ENCODE peak calls at places on chromosomes 13 and 19, in nine cellular contexts. K, Q, N, S, A, L, O, H and I are unnamed samples.

GRCh38 chr19:49512970-49513745 is 697 bp downstream of the FCGRT start:
- DNase-seq in K (no peak), Q (no peak), N (no peak), S (no peak), A (no peak), L (no peak), O (peak; percentile 24), H (peak; percentile 66), I (no peak)

GRCh38 chr19:13173129-13173737 is 23.0 kb downstream of the IER2 start:
- DNase-seq in K (no peak), Q (no peak), N (no peak), S (no peak), A (no peak), L (no peak), O (no peak), H (no peak), I (no peak)

GRCh38 chr13:24233351-24233901 is 72.9 kb downstream of the SPATA13 start:
- DNase-seq in K (no peak), Q (no peak), N (peak; percentile 54), S (no peak), A (no peak), L (no peak), O (no peak), H (no peak), I (peak; percentile 45)

GRCh38 chr13:38394777-38395504 is 45.3 kb downstream of the UFM1 start:
- DNase-seq in K (no peak), Q (no peak), N (peak; percentile 42), S (no peak), A (no peak), L (no peak), O (peak; percentile 15), H (no peak), I (no peak)

GRCh38 chr13:67231481-67231940 is 1.4 kb upstream of the PCDH9 start:
- DNase-seq in K (no peak), Q (no peak), N (no peak), S (no peak), A (no peak), L (no peak), O (no peak), H (no peak), I (no peak)

GRCh38 chr19:1003283-1003682 is 3.1 kb downstream of the GRIN3B start:
- DNase-seq in K (no peak), Q (no peak), N (no peak), S (no peak), A (no peak), L (no peak), O (no peak), H (no peak), I (no peak)

GRCh38 chr13:42486711-42487198 is 87.2 kb upstream of the TNFSF11 start:
- DNase-seq in K (no peak), Q (no peak), N (peak; percentile 93), S (no peak), A (no peak), L (no peak), O (no peak), H (no peak), I (peak; percentile 67)

GRCh38 chr19:42471554-42472249 is 29.0 kb upstream of the CXCL17 start:
- DNase-seq in K (no peak), Q (no peak), N (peak; percentile 31), S (no peak), A (no peak), L (no peak), O (no peak), H (no peak), I (no peak)

GRCh38 chr19:29947871-29948270 is 5.8 kb downstream of the URI1 start:
- DNase-seq in K (no peak), Q (no peak), N (no peak), S (no peak), A (no peak), L (no peak), O (no peak), H (no peak), I (no peak)

GRCh38 chr13:107964356-107964755 is 251.0 kb downstream of the LIG4 start:
- DNase-seq in K (no peak), Q (no peak), N (no peak), S (no peak), A (no peak), L (no peak), O (peak; percentile 41), H (no peak), I (no peak)

GRCh38 chr13:36998624-36999041 is 507 bp downstream of the ALG5 start:
- DNase-seq in K (no peak), Q (no peak), N (peak; percentile 8), S (peak; percentile 28), A (no peak), L (peak; percentile 22), O (no peak), H (peak; percentile 14), I (no peak)

GRCh38 chr13:97133955-97134354 is 88.2 kb upstream of the MBNL2 start:
- DNase-seq in K (no peak), Q (no peak), N (no peak), S (no peak), A (no peak), L (no peak), O (peak; percentile 71), H (no peak), I (no peak)

GRCh38 chr13:114282143-114282685 is 813 bp downstream of the UPF3A start:
- DNase-seq in K (peak; percentile 40), Q (no peak), N (peak; percentile 61), S (no peak), A (peak; percentile 30), L (peak; percentile 27), O (peak; percentile 60), H (peak; percentile 39), I (no peak)

GRCh38 chr13:110001622-110002275 is 215.4 kb upstream of the IRS2 start:
- DNase-seq in K (no peak), Q (no peak), N (peak; percentile 70), S (no peak), A (peak; percentile 14), L (no peak), O (no peak), H (no peak), I (peak; percentile 28)

GRCh38 chr13:111361873-111362648 is 41.6 kb downstream of the TEX29 start:
- DNase-seq in K (no peak), Q (no peak), N (no peak), S (no peak), A (no peak), L (no peak), O (no peak), H (no peak), I (no peak)

GRCh38 chr13:34155931-34156607 is 338.1 kb downstream of the RFC3 start:
- DNase-seq in K (no peak), Q (no peak), N (peak; percentile 39), S (no peak), A (peak; percentile 27), L (no peak), O (no peak), H (no peak), I (no peak)

GRCh38 chr19:20928371-20928770 is 5.3 kb downstream of the ZNF85 start:
- DNase-seq in K (no peak), Q (no peak), N (peak; percentile 90), S (no peak), A (no peak), L (no peak), O (no peak), H (no peak), I (peak; percentile 4)

GRCh38 chr13:110916671-110917142 is 1.8 kb upstream of the ANKRD10 start:
- DNase-seq in K (no peak), Q (no peak), N (peak; percentile 25), S (no peak), A (peak; percentile 55), L (no peak), O (no peak), H (no peak), I (peak; percentile 76)

GRCh38 chr13:50584856-50585580 is 258.5 kb downstream of the DLEU7 start:
- DNase-seq in K (no peak), Q (no peak), N (no peak), S (no peak), A (no peak), L (no peak), O (no peak), H (no peak), I (no peak)

GRCh38 chr13:83881917-83882625 is at the start of gene SLITRK1:
- DNase-seq in K (no peak), Q (no peak), N (peak; percentile 59), S (peak; percentile 33), A (peak; percentile 37), L (peak; percentile 93), O (peak; percentile 84), H (peak; percentile 29), I (peak; percentile 60)

GRCh38 chr13:85241045-85241444 is 558.2 kb downstream of the SLITRK6 start:
- DNase-seq in K (no peak), Q (no peak), N (peak; percentile 23), S (no peak), A (no peak), L (no peak), O (no peak), H (no peak), I (peak; percentile 27)

GRCh38 chr13:32246468-32246867 is 68.7 kb downstream of the ZAR1L start:
- DNase-seq in K (peak; percentile 46), Q (peak; percentile 13), N (peak; percentile 83), S (peak; percentile 50), A (peak; percentile 31), L (peak; percentile 49), O (peak; percentile 62), H (peak; percentile 72), I (peak; percentile 44)

GRCh38 chr13:45768668-45769067 is 66.5 kb downstream of the CBY2 start:
- DNase-seq in K (no peak), Q (no peak), N (no peak), S (no peak), A (no peak), L (no peak), O (no peak), H (no peak), I (no peak)

GRCh38 chr13:49561064-49561410 is 24.3 kb downstream of the RCBTB1 start:
- DNase-seq in K (no peak), Q (no peak), N (no peak), S (no peak), A (no peak), L (no peak), O (no peak), H (peak; percentile 39), I (no peak)

GRCh38 chr13:47250141-47250540 is 353.3 kb upstream of the HTR2A start:
- DNase-seq in K (no peak), Q (no peak), N (peak; percentile 98), S (no peak), A (no peak), L (no peak), O (no peak), H (no peak), I (peak; percentile 63)

GRCh38 chr13:95237310-95237870 is 63.9 kb downstream of the ABCC4 start:
- DNase-seq in K (no peak), Q (no peak), N (no peak), S (no peak), A (no peak), L (no peak), O (no peak), H (no peak), I (no peak)

GRCh38 chr13:35814573-35814972 is 316.6 kb downstream of the DCLK1 start:
- DNase-seq in K (no peak), Q (no peak), N (no peak), S (no peak), A (no peak), L (no peak), O (peak; percentile 89), H (no peak), I (no peak)